ENCODE peak calls at places on chromosome 15, in eight cellular contexts. Q, X, J, B, R, I, P and F are unnamed samples. For H3K4me1, the result is how much of the 10 kb centered on the place peaks cover.

GRCh38 chr15:96735621-96736020 is 405.1 kb downstream of the NR2F2 start:
- DNase-seq in I (no peak), R (no peak), P (no peak), B (no peak), J (no peak), Q (no peak), X (no peak), F (no peak)

GRCh38 chr15:26323564-26323963 is 449.3 kb downstream of the GABRB3 start:
- DNase-seq in B (no peak), Q (peak), I (no peak), X (no peak), P (no peak), R (no peak), J (no peak), F (no peak)

GRCh38 chr15:66934315-66934930 is 131.0 kb upstream of the SMAD3 start:
- DNase-seq in I (no peak), B (no peak), J (no peak), P (no peak), R (no peak), Q (no peak), X (no peak), F (no peak)

GRCh38 chr15:35912196-35912595 is 366.2 kb upstream of the DPH6 start:
- DNase-seq in X (no peak), I (peak), B (no peak), P (no peak), R (no peak), J (no peak), Q (peak), F (no peak)

GRCh38 chr15:80804970-80805495 is 25.9 kb downstream of the CEMIP start:
- DNase-seq in B (no peak), P (no peak), R (no peak), Q (no peak), X (no peak), J (no peak), I (no peak), F (no peak)

GRCh38 chr15:36373549-36373948 is 205.9 kb upstream of the CDIN1 start:
- DNase-seq in I (peak), J (no peak), Q (peak), R (no peak), X (no peak), P (no peak), B (no peak), F (no peak)

GRCh38 chr15:91456251-91456718 is 356.2 kb downstream of the SV2B start:
- DNase-seq in R (peak), Q (peak), P (no peak), B (no peak), J (no peak), X (no peak), I (peak), F (no peak)

GRCh38 chr15:46961795-46962194 is 755.5 kb upstream of the SEMA6D start:
- DNase-seq in Q (peak), J (no peak), I (no peak), X (no peak), P (no peak), B (no peak), R (no peak), F (no peak)

GRCh38 chr15:67134577-67135492 is 69.4 kb downstream of the SMAD3 start:
- DNase-seq in B (no peak), Q (no peak), X (no peak), J (no peak), R (no peak), P (no peak), I (no peak), F (no peak)

GRCh38 chr15:29675791-29676301 is 146.4 kb downstream of the TJP1 start:
- DNase-seq in P (no peak), I (no peak), Q (peak), X (peak), R (no peak), J (peak), B (no peak), F (no peak)

GRCh38 chr15:63263519-63263918 is 13.9 kb upstream of the APH1B start:
- DNase-seq in J (no peak), P (no peak), I (no peak), R (no peak), B (no peak), Q (no peak), X (no peak), F (no peak)

GRCh38 chr15:68791431-68792283 is 29.0 kb downstream of the ANP32A start:
- DNase-seq in J (no peak), R (no peak), I (peak), Q (peak), B (no peak), P (no peak), X (peak), F (no peak)

GRCh38 chr15:39580630-39581500 is at the start of gene THBS1:
- DNase-seq in X (peak), R (peak), J (peak), P (peak), B (peak), Q (peak), I (peak), F (peak)

GRCh38 chr15:74265046-74265639 is 29.0 kb downstream of the CCDC33 start:
- DNase-seq in B (no peak), I (no peak), J (no peak), Q (peak), R (no peak), P (peak), X (peak), F (no peak)

GRCh38 chr15:57820119-57820518 is 113.6 kb downstream of the POLR2M start:
- DNase-seq in I (peak), Q (peak), B (no peak), R (no peak), X (no peak), J (no peak), P (no peak), F (no peak)

GRCh38 chr15:60590935-60591490 is 112.1 kb upstream of the ICE2 start:
- DNase-seq in R (no peak), J (peak), Q (peak), B (peak), P (peak), I (no peak), X (peak), F (peak)

GRCh38 chr15:92631721-92632120 is 23.9 kb downstream of the FAM174B start:
- DNase-seq in P (no peak), I (no peak), Q (no peak), X (no peak), B (no peak), R (no peak), J (no peak), F (no peak)

GRCh38 chr15:94930945-94931344 is 699.6 kb downstream of the MCTP2 start:
- DNase-seq in B (no peak), X (no peak), P (no peak), J (no peak), R (no peak), Q (no peak), I (no peak), F (no peak)

GRCh38 chr15:39599871-39600270 is 19.0 kb downstream of the THBS1 start:
- DNase-seq in R (no peak), J (no peak), Q (no peak), X (no peak), P (no peak), I (no peak), B (no peak), F (no peak)

DNA sequence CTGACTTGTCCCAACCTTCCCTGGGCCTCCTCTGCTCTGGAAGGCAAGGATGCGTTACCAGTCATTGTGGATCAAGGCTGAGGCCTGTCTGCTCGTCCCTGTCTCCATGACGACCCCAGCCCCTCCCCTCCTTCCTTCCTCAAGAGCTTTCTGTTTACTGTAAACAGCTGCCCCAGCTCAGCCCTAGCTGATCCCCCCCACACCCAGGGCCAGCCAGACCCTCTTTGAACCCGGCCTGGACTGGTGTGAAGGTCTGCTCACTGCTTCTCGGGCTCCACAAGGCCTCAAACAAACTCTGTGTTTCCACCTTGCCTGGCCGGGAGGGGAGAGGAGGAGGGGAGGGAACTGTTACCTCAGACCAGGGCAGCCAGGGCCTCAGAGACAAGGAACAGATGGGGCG is 16.9 kb downstream of the VPS18 start:
- DNase-seq in B (no peak), Q (peak), P (no peak), J (no peak), R (no peak), X (peak), I (no peak), F (no peak)
- H3K4me1 ChIP-seq in B (under half), Q (under half), P (under half), J (under half), R (under half), X (under half), I (under half), F (under half)

GRCh38 chr15:85404922-85405293 is 24.5 kb downstream of the AKAP13 start:
- DNase-seq in R (no peak), I (peak), P (peak), X (no peak), J (no peak), B (no peak), Q (no peak), F (no peak)

GRCh38 chr15:85405467-85405866 is 25.1 kb downstream of the AKAP13 start:
- DNase-seq in Q (no peak), R (no peak), I (no peak), X (no peak), P (no peak), B (no peak), J (no peak), F (no peak)

GRCh38 chr15:85403745-85404144 is 23.3 kb downstream of the AKAP13 start:
- DNase-seq in B (no peak), P (no peak), I (peak), R (no peak), X (no peak), J (no peak), Q (peak), F (no peak)

GRCh38 chr15:85402195-85402921 is 22.0 kb downstream of the AKAP13 start:
- DNase-seq in B (no peak), Q (no peak), P (no peak), X (no peak), I (peak), R (no peak), J (no peak), F (no peak)

GRCh38 chr15:85404156-85404921 is 23.9 kb downstream of the AKAP13 start:
- DNase-seq in X (no peak), P (no peak), Q (peak), I (no peak), B (no peak), J (no peak), R (no peak), F (no peak)
- H3K4me1 ChIP-seq in X (under half), P (under half), Q (under half), I (under half), B (under half), J (under half), R (under half), F (under half)

GRCh38 chr15:65370885-65371284 is 6.9 kb downstream of the IGDCC3 start:
- DNase-seq in J (no peak), P (no peak), Q (no peak), R (no peak), I (no peak), X (no peak), B (no peak), F (no peak)
- H3K4me1 ChIP-seq in J (under half), P (under half), Q (under half), R (under half), I (under half), X (under half), B (under half), F (under half)

GRCh38 chr15:70762469-70763119 is 764 bp downstream of the UACA start:
- DNase-seq in J (peak), I (peak), B (no peak), P (peak), Q (peak), R (no peak), X (peak), F (peak)

GRCh38 chr15:70763120-70763949 is at the start of gene UACA:
- DNase-seq in R (peak), I (peak), P (peak), B (peak), X (peak), Q (peak), J (peak), F (peak)

GRCh38 chr15:70758790-70759462 is 4.4 kb downstream of the UACA start:
- DNase-seq in X (no peak), B (no peak), P (no peak), J (no peak), R (no peak), I (no peak), Q (peak), F (no peak)

GRCh38 chr15:70761931-70762468 is 1.4 kb downstream of the UACA start:
- DNase-seq in R (no peak), P (no peak), I (no peak), Q (no peak), J (no peak), B (no peak), X (no peak), F (no peak)

DNA sequence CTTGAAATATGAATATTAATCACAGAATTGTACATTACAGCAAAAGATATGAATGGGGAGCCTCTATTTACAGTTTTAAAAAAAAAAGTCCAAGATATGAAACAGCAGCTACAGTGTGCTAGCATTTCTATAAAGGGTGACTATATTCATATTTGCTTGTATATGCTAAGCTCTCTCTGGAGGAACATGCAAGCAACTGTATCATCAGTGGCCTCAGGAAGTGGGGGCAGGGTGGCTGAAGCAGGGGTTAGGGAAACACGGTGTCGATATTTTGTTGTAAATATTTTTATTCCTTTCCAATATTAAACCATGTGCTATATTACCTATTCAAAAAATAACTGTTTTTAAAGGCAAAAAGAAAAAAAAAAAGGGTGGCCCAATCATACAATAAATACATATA is 2.3 kb downstream of the UACA start:
- DNase-seq in B (no peak), Q (no peak), X (no peak), J (no peak), R (no peak), P (no peak), I (no peak), F (no peak)
- H3K4me1 ChIP-seq in B (under half), Q (under half), X (under half), J (under half), R (under half), P (under half), I (under half), F (under half)

DNA sequence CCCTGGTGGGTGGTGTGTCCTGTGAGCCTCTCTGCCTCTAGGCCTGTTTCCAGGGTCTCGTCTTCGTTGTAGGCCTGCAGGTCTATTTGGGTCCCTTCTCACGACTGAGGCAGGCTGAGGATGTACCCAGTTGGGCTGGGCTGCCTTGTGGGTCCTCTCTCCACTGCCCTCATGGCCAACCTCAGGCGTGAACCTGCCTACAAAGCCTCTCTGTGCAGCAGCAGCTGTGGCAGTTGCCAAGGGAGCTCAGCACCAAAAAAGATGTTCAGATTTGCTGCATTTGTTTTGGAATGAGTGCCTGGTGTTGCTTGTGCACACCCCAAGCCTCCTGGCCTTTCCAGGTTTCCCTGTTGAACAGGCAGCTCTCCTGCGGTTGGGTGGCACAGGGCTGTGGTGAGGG is 13.4 kb downstream of the KLF13 start:
- DNase-seq in I (no peak), X (no peak), J (no peak), R (no peak), Q (no peak), P (no peak), B (no peak), F (no peak)
- H3K4me1 ChIP-seq in I (under half), X (under half), J (half or more), R (under half), Q (under half), P (under half), B (under half), F (half or more)

DNA sequence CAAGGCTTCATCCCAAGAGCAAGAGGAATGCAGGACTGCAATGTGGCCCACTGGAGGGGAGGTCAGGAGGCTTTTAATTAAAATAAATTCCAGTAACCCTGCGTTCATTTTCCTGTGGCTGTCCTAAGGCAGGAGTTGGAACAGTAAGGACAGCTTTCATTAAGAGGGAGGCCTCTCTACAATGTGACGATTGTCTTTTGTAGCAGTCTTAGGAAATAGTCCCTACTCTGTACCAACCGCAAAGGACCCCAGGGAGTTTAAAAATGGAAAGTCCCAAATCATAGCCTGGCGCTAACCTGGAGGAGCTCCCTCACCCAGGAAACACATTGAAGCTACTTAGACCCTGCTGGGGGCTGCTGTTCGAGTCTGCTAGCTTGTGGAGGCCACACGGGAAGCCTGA is 62.8 kb downstream of the SYNM start:
- DNase-seq in X (no peak), B (no peak), Q (no peak), P (no peak), R (no peak), I (no peak), J (no peak), F (no peak)
- H3K4me1 ChIP-seq in X (under half), B (under half), Q (under half), P (under half), R (under half), I (under half), J (under half), F (under half)

DNA sequence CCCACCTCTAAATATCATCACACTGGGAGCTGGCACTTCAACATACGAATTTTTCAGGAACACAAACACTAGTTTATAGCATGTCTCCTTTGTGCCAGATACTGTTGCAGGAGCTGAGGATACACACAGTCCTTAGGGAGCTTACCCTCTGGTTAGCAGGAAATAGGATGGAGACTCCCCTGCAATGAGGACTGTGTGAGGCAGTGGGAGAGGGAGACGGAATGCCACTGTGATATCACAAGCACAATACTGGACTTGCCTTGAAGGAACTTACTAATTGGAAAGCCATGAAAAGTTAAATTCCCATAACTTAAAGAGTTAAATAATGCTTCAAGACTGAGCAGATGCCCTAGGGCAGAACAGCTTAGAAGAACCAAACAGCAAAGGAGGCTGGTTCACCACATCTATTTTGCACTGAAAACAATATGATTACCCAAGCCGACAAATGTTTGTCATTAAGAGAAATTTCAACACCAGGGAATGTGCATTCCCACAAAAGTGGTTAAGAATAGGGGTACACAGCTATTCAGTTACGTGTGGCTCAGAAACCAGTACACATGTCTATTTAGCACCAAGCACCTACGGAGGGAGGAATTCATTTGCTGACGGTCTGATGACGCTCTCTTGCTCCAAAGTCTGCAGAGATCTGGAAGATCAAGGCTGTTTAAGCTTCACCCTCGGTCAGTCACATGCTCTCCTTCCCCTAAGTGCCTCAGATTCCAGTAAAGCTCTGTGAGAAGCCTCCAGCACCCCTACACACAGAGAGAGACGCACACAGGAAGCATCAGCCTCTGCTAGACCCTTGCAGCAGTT is 5.2 kb downstream of the TBC1D2B start:
- DNase-seq in X (no peak), B (peak), R (no peak), Q (no peak), I (no peak), J (no peak), P (no peak), F (peak)
- H3K4me1 ChIP-seq in X (under half), B (under half), R (under half), Q (under half), I (under half), J (half or more), P (under half), F (half or more)